ENCODE peak calls at places on chromosome 22, in nine cellular contexts. W is Calu3, J is coronary artery, Z is AG04450, L is tibial artery, V is IMR-90, F is fibroblast of pulmonary artery, K is endodermal cell, N is B cell. B is an unnamed sample.
A peak's percentile ranks its signal among the peaks of the same experiment; 100 is the strongest.

GRCh38 chr22:50716291-50717024 is 21.5 kb upstream of the ACR start:
- DNase-seq in W (no peak), J (no peak), Z (no peak), L (no peak), V (no peak), F (no peak), K (no peak), N (no peak), B (no peak)

GRCh38 chr22:47022075-47022473 is 259.6 kb downstream of the TBC1D22A start:
- DNase-seq in W (no peak), J (no peak), Z (no peak), L (no peak), V (peak; percentile 22), F (peak; percentile 29), K (no peak), N (no peak), B (no peak)

GRCh38 chr22:46187862-46188261 is 37.5 kb downstream of the PPARA start:
- DNase-seq in W (peak; percentile 50), J (no peak), Z (no peak), L (no peak), V (no peak), F (no peak), K (no peak), N (no peak), B (peak; percentile 22)

GRCh38 chr22:45246060-45246985 is 5.6 kb upstream of the KIAA0930 start:
- DNase-seq in W (peak; percentile 80), J (no peak), Z (peak; percentile 94), L (no peak), V (peak; percentile 99), F (peak; percentile 91), K (peak; percentile 70), N (no peak), B (peak; percentile 88)

GRCh38 chr22:29695129-29695926 is 24.5 kb upstream of the CABP7 start:
- DNase-seq in W (no peak), J (no peak), Z (no peak), L (no peak), V (no peak), F (no peak), K (no peak), N (no peak), B (no peak)

GRCh38 chr22:35564975-35565867 is 24.6 kb downstream of the RASD2 start:
- DNase-seq in W (no peak), J (no peak), Z (no peak), L (no peak), V (peak; percentile 78), F (peak; percentile 26), K (no peak), N (no peak), B (no peak)

GRCh38 chr22:22810018-22810427 is 77.6 kb upstream of the IGLL5 start:
- DNase-seq in W (peak; percentile 56), J (no peak), Z (no peak), L (no peak), V (peak; percentile 30), F (peak; percentile 52), K (peak; percentile 89), N (peak; percentile 72), B (no peak)

GRCh38 chr22:48758021-48758561 is 1069.6 kb downstream of the BRD1 start:
- DNase-seq in W (no peak), J (peak; percentile 4), Z (no peak), L (peak; percentile 13), V (no peak), F (no peak), K (peak; percentile 45), N (no peak), B (peak; percentile 39)

GRCh38 chr22:45671783-45672563 is at the start of gene ATXN10:
- DNase-seq in W (peak; percentile 77), J (peak; percentile 81), Z (no peak), L (peak; percentile 61), V (peak; percentile 65), F (peak; percentile 69), K (peak; percentile 94), N (peak; percentile 56), B (peak; percentile 71)

GRCh38 chr22:19051381-19051780 is 70.8 kb downstream of the DGCR2 start:
- DNase-seq in W (no peak), J (no peak), Z (no peak), L (no peak), V (no peak), F (no peak), K (no peak), N (no peak), B (no peak)

GRCh38 chr22:36569999-36570398 is 41.0 kb upstream of the EIF3D start:
- DNase-seq in W (peak; percentile 49), J (no peak), Z (no peak), L (no peak), V (peak; percentile 27), F (no peak), K (peak; percentile 87), N (no peak), B (no peak)

GRCh38 chr22:29621761-29622526 is 18.5 kb downstream of the NF2 start:
- DNase-seq in W (peak; percentile 60), J (no peak), Z (peak; percentile 86), L (no peak), V (peak; percentile 97), F (peak; percentile 92), K (no peak), N (no peak), B (no peak)

GRCh38 chr22:33409134-33409533 is 351.0 kb upstream of the SYN3 start:
- DNase-seq in W (no peak), J (no peak), Z (no peak), L (no peak), V (no peak), F (no peak), K (no peak), N (no peak), B (no peak)

GRCh38 chr22:48918585-48919186 is 909.0 kb downstream of the BRD1 start:
- DNase-seq in W (no peak), J (no peak), Z (no peak), L (no peak), V (no peak), F (no peak), K (no peak), N (no peak), B (no peak)

GRCh38 chr22:26066534-26066933 is 102.7 kb upstream of the SEZ6L start:
- DNase-seq in W (no peak), J (no peak), Z (no peak), L (no peak), V (no peak), F (no peak), K (peak; percentile 92), N (no peak), B (no peak)

GRCh38 chr22:26362471-26362870 is 66.6 kb upstream of the ASPHD2 start:
- DNase-seq in W (no peak), J (no peak), Z (no peak), L (no peak), V (peak; percentile 6), F (no peak), K (no peak), N (no peak), B (no peak)

GRCh38 chr22:19043111-19044085 is 78.8 kb downstream of the DGCR2 start:
- DNase-seq in W (no peak), J (no peak), Z (no peak), L (no peak), V (peak; percentile 15), F (no peak), K (no peak), N (no peak), B (peak; percentile 26)

GRCh38 chr22:46146329-46146728 is 4.0 kb upstream of the PPARA start:
- DNase-seq in W (no peak), J (no peak), Z (no peak), L (no peak), V (no peak), F (no peak), K (no peak), N (no peak), B (no peak)

GRCh38 chr22:46043339-46043738 is 66.4 kb upstream of the WNT7B start:
- DNase-seq in W (no peak), J (peak; percentile 70), Z (no peak), L (peak; percentile 20), V (no peak), F (no peak), K (peak; percentile 22), N (no peak), B (peak; percentile 39)

GRCh38 chr22:48493733-48494132 is 1333.9 kb downstream of the BRD1 start:
- DNase-seq in W (no peak), J (no peak), Z (no peak), L (no peak), V (no peak), F (no peak), K (no peak), N (no peak), B (peak; percentile 22)

GRCh38 chr22:19066531-19067271 is 55.5 kb downstream of the DGCR2 start:
- DNase-seq in W (no peak), J (peak; percentile 67), Z (peak; percentile 42), L (no peak), V (peak; percentile 83), F (peak; percentile 66), K (no peak), N (no peak), B (peak; percentile 10)

DNA sequence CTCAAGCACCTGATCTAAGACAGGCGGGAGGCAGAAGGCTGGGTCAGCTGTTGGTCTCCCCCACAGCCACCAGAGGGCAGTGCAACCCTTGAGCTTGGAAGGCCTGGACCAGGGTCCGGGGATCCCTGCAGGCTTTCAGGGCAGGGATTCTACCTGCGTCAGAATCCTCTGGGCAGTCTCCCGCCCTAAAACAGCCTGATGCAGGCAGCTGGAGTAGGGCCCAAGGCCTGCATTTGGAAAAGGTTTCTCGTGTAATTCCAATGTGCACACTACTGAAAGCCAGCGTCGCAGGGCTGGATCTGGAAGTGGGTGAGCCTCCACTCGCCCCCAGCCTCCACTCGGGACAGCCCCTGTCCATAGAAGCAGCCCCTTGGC is 31.8 kb downstream of the BID start:
- DNase-seq in W (peak; percentile 84), J (no peak), Z (peak; percentile 23), L (no peak), V (peak; percentile 66), F (peak; percentile 74), K (peak; percentile 98), N (peak; percentile 64), B (peak; percentile 77)
- TF ChIP-seq CTCF in W (peak; percentile 90), J (peak; percentile 44), Z (peak; percentile 85), L (peak; percentile 62), V (peak; percentile 69), F (peak; percentile 79), K (peak; percentile 87), N (peak; percentile 75), B (peak; percentile 73)

DNA sequence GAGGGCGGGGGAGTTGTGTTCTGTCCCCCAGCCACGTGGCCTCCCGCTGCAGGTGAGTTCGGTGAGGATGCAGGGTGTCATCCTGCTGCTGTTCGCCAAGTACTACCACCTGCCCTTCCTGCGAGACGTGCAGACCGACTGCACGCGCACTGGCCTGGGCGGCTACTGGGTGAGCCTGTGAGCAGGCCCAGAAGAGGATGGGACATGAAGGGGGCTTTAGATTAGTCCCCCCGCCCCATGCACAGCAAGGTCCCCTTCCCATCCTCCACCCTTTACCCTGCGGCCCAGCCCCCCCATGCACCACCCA is 4.1 kb downstream of the INPP5J start:
- DNase-seq in W (no peak), J (no peak), Z (no peak), L (no peak), V (no peak), F (no peak), K (no peak), N (no peak), B (no peak)
- TF ChIP-seq CTCF in W (no peak), J (no peak), Z (no peak), L (no peak), V (no peak), F (no peak), K (no peak), N (no peak), B (no peak)

GRCh38 chr22:25027959-25028840 is 75.7 kb downstream of the KIAA1671 start:
- DNase-seq in W (peak; percentile 38), J (no peak), Z (no peak), L (no peak), V (no peak), F (peak; percentile 51), K (peak; percentile 92), N (no peak), B (peak; percentile 57)
- TF ChIP-seq CTCF in W (no peak), J (no peak), Z (no peak), L (peak; percentile 33), V (no peak), F (peak; percentile 59), K (peak; percentile 82), N (no peak), B (no peak)

GRCh38 chr22:24178502-24179440 is 2.5 kb upstream of the SUSD2 start:
- DNase-seq in W (no peak), J (no peak), Z (no peak), L (no peak), V (no peak), F (peak; percentile 24), K (peak; percentile 76), N (no peak), B (no peak)
- TF ChIP-seq CTCF in W (peak; percentile 26), J (no peak), Z (peak; percentile 50), L (peak; percentile 14), V (peak; percentile 31), F (peak; percentile 45), K (peak; percentile 75), N (no peak), B (no peak)